ENCODE peak calls at places on chromosomes 1 and 21, in nine cellular contexts. B, L, X, K, Z, E, R, J and G are unnamed samples.

GRCh38 chr1:151972533-151973270 is 21.0 kb downstream of the S100A10 start:
- DNase-seq in B (peak; percentile 17), Z (peak; percentile 95), J (peak; percentile 94), K (no peak), L (peak; percentile 67), E (no peak), X (peak; percentile 77), R (peak; percentile 28), G (no peak)

GRCh38 chr21:16912075-16912474 is 600.8 kb upstream of the CXADR start:
- DNase-seq in X (no peak), B (no peak), L (no peak), R (no peak), E (no peak), K (no peak), J (peak; percentile 59), Z (peak; percentile 67), G (no peak)

GRCh38 chr1:168803696-168804510 is 74.9 kb upstream of the DPT start:
- DNase-seq in L (no peak), J (no peak), K (no peak), R (no peak), X (no peak), B (peak; percentile 63), E (no peak), Z (no peak), G (no peak)

GRCh38 chr1:169890761-169891538 is 2.7 kb downstream of the SCYL3 start:
- DNase-seq in B (no peak), X (no peak), L (no peak), Z (no peak), J (peak; percentile 77), K (no peak), E (no peak), R (no peak), G (peak; percentile 69)

GRCh38 chr1:248375446-248375845 is at the start of gene OR2T6:
- DNase-seq in R (no peak), K (no peak), X (no peak), Z (no peak), J (no peak), L (no peak), B (no peak), E (no peak), G (no peak)

GRCh38 chr1:51829058-51829457 is 49.5 kb downstream of the NRDC start:
- DNase-seq in J (peak; percentile 84), K (no peak), B (no peak), E (no peak), L (no peak), X (no peak), Z (no peak), R (no peak), G (no peak)

GRCh38 chr1:168360622-168361021 is 79.9 kb downstream of the TBX19 start:
- DNase-seq in L (no peak), E (no peak), X (no peak), B (no peak), R (no peak), J (no peak), K (no peak), Z (peak; percentile 19), G (no peak)

GRCh38 chr1:189859385-189859977 is 618.2 kb downstream of the BRINP3 start:
- DNase-seq in X (no peak), L (no peak), J (no peak), K (peak; percentile 29), Z (no peak), R (no peak), B (no peak), E (no peak), G (peak; percentile 20)

GRCh38 chr21:44291936-44292811 is 6.5 kb downstream of the AIRE start:
- DNase-seq in X (no peak), R (peak; percentile 31), J (no peak), E (no peak), Z (peak; percentile 25), B (no peak), L (no peak), K (no peak), G (no peak)

GRCh38 chr1:232471250-232471649 is 158.7 kb downstream of the SIPA1L2 start:
- DNase-seq in J (peak; percentile 72), L (no peak), X (no peak), K (no peak), R (no peak), E (no peak), Z (no peak), B (no peak), G (peak; percentile 7)

DNA sequence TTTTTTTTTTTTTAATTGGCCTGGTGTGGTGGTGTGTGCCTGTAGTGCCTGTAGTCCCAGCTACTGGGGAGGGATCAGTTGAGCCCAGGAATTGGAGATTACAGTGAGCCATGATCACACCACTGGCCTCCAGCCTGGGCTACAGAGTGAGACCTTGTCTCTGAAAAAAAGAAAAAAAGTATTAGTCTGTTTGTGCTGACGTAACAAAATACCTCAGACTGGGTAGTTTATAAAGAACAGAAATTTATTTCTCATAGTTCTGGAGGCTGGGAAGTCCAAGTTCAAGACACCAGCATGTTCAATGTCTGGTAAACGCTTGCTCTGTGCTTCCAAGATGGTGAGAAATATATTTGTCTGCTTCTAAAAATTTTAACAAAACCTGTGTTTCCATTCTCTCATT is 25.8 kb downstream of the TRAF5 start:
- DNase-seq in X (no peak), E (no peak), L (no peak), B (no peak), R (no peak), Z (no peak), K (no peak), J (no peak), G (no peak)
- H3K4me3 ChIP-seq in X (no peak overlapping the region), E (no peak overlapping the region), L (no peak overlapping the region), B (no peak overlapping the region), R (no peak overlapping the region), Z (no peak overlapping the region), K (no peak overlapping the region), J (no peak overlapping the region), G (peak overlapping the region; percentile 76)

DNA sequence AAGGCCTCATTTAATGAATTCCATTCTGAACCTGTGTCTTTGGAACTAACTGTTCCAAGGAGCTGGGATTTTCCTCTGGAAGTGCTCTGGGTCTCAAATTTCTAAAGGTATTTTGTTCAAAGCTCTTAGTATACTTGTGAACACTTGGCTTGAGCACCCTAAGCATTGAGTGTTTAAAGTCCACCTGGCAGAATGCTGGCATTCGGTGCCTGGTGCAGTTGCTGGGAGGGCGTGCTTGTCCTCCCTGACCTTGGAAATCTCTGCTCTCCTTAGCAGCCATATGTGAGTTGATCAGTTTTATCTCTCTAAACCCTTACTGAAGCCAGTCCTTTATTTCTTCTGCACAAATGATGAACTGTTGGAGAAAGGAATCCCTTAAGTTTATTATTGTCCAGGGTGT is 3.0 kb downstream of the MTARC2 start:
- DNase-seq in B (peak; percentile 62), L (no peak), E (no peak), Z (no peak), J (no peak), R (no peak), X (no peak), K (no peak), G (no peak)
- H3K4me3 ChIP-seq in B (peak overlapping the region; percentile 0), L (no peak overlapping the region), E (no peak overlapping the region), Z (no peak overlapping the region), J (no peak overlapping the region), R (no peak overlapping the region), X (no peak overlapping the region), K (no peak overlapping the region), G (no peak overlapping the region)

GRCh38 chr1:150162582-150162861 is 12.8 kb downstream of the PLEKHO1 start:
- DNase-seq in R (no peak), X (no peak), L (no peak), Z (no peak), K (no peak), J (no peak), B (no peak), E (no peak), G (no peak)

GRCh38 chr1:150162862-150163706 is 13.4 kb downstream of the PLEKHO1 start:
- DNase-seq in X (peak; percentile 96), Z (peak; percentile 98), E (peak; percentile 99), L (peak; percentile 97), K (peak; percentile 82), B (peak; percentile 95), R (peak; percentile 87), J (peak; percentile 99), G (no peak)

GRCh38 chr1:150164224-150164623 is 14.5 kb downstream of the PLEKHO1 start:
- DNase-seq in E (no peak), Z (no peak), X (no peak), L (no peak), B (no peak), R (peak; percentile 33), J (no peak), K (no peak), G (no peak)

GRCh38 chr1:150160964-150161626 is 11.4 kb downstream of the PLEKHO1 start:
- DNase-seq in E (no peak), B (no peak), X (no peak), J (no peak), Z (no peak), L (no peak), K (no peak), R (no peak), G (no peak)

GRCh38 chr1:150161747-150162581 is 12.2 kb downstream of the PLEKHO1 start:
- DNase-seq in L (no peak), K (peak; percentile 32), R (peak; percentile 33), Z (peak; percentile 49), E (no peak), J (peak; percentile 21), B (peak; percentile 35), X (no peak), G (no peak)
- H3K4me3 ChIP-seq in L (no peak overlapping the region), K (no peak overlapping the region), R (no peak overlapping the region), Z (peak overlapping the region; percentile 64), E (no peak overlapping the region), J (no peak overlapping the region), B (peak overlapping the region; percentile 7), X (no peak overlapping the region), G (no peak overlapping the region)

GRCh38 chr21:36704281-36704957 is 5.5 kb downstream of the SIM2 start:
- DNase-seq in Z (no peak), X (peak; percentile 9), L (no peak), R (no peak), K (no peak), B (no peak), E (no peak), J (no peak), G (no peak)
- H3K4me3 ChIP-seq in Z (no peak overlapping the region), X (no peak overlapping the region), L (no peak overlapping the region), R (no peak overlapping the region), K (no peak overlapping the region), B (no peak overlapping the region), E (no peak overlapping the region), J (no peak overlapping the region), G (no peak overlapping the region)

DNA sequence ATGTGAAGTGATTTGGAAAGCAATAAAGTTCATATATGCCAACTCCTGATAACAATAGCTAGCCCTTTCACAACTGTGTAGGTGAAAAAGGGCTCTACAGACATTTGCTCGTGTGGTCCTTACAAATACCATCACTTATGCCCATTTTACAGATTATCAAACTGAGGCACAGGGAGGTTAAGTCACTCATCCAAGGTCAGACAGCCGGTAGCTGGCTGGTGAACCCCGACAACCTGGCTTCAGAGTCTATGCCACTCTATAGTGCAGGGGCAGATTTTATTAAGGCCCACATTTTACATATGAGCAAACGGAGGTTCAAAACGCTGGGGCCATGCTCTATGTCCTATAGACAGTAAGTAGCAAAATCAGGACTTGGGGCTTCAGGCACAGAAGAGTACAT is 280.5 kb downstream of the RRAGC start:
- DNase-seq in B (no peak), L (no peak), X (peak; percentile 1), J (no peak), K (no peak), R (no peak), Z (no peak), E (no peak), G (no peak)
- H3K4me3 ChIP-seq in B (peak overlapping the region; percentile 18), L (no peak overlapping the region), X (no peak overlapping the region), J (no peak overlapping the region), K (no peak overlapping the region), R (no peak overlapping the region), Z (no peak overlapping the region), E (no peak overlapping the region), G (no peak overlapping the region)